ENCODE peak calls at places on chromosomes 2 and 18, in nine cellular contexts. One of them, this sample, is unnamed.

GRCh38 chr18:79694895-79695213 is 15.3 kb downstream of the CTDP1 start:
- DNase-seq in heart left ventricle: no peak
- DNase-seq in lung: no peak
- DNase-seq in heart right ventricle: no peak
- DNase-seq in cardiac muscle cell: no peak
- DNase-seq in CD8-positive, alpha-beta T cell: no peak
- DNase-seq in fibroblast of lung: no peak
- DNase-seq in PC-3: no peak
- DNase-seq in endothelial cell of umbilical vein: no peak
- DNase-seq in this sample: no peak

GRCh38 chr2:23423062-23423872 is 38.3 kb downstream of the KLHL29 start:
- DNase-seq in heart left ventricle: no peak
- DNase-seq in lung: no peak
- DNase-seq in heart right ventricle: no peak
- DNase-seq in cardiac muscle cell: no peak
- DNase-seq in CD8-positive, alpha-beta T cell: no peak
- DNase-seq in fibroblast of lung: no peak
- DNase-seq in PC-3: no peak
- DNase-seq in endothelial cell of umbilical vein: no peak
- DNase-seq in this sample: no peak

GRCh38 chr18:46856975-46857374 is 60.3 kb downstream of the PIAS2 start:
- DNase-seq in heart left ventricle: no peak
- DNase-seq in lung: no peak
- DNase-seq in heart right ventricle: no peak
- DNase-seq in cardiac muscle cell: no peak
- DNase-seq in CD8-positive, alpha-beta T cell: no peak
- DNase-seq in fibroblast of lung: peak; percentile 7
- DNase-seq in PC-3: no peak
- DNase-seq in endothelial cell of umbilical vein: no peak
- DNase-seq in this sample: no peak

GRCh38 chr2:31373127-31373526 is 41.4 kb downstream of the XDH start:
- DNase-seq in heart left ventricle: no peak
- DNase-seq in lung: no peak
- DNase-seq in heart right ventricle: no peak
- DNase-seq in cardiac muscle cell: no peak
- DNase-seq in CD8-positive, alpha-beta T cell: no peak
- DNase-seq in fibroblast of lung: no peak
- DNase-seq in PC-3: no peak
- DNase-seq in endothelial cell of umbilical vein: no peak
- DNase-seq in this sample: no peak

GRCh38 chr2:119490653-119491195 is 33.6 kb downstream of the SCTR start:
- DNase-seq in heart left ventricle: no peak
- DNase-seq in lung: peak; percentile 42
- DNase-seq in heart right ventricle: no peak
- DNase-seq in cardiac muscle cell: no peak
- DNase-seq in CD8-positive, alpha-beta T cell: no peak
- DNase-seq in fibroblast of lung: peak; percentile 8
- DNase-seq in PC-3: no peak
- DNase-seq in endothelial cell of umbilical vein: no peak
- DNase-seq in this sample: no peak

GRCh38 chr2:74119324-74119723 is 28.4 kb downstream of the BOLA3 start:
- DNase-seq in heart left ventricle: no peak
- DNase-seq in lung: no peak
- DNase-seq in heart right ventricle: no peak
- DNase-seq in cardiac muscle cell: no peak
- DNase-seq in CD8-positive, alpha-beta T cell: no peak
- DNase-seq in fibroblast of lung: peak; percentile 13
- DNase-seq in PC-3: peak; percentile 17
- DNase-seq in endothelial cell of umbilical vein: no peak
- DNase-seq in this sample: no peak

GRCh38 chr2:113390133-113390849 is 47.2 kb upstream of the ZNG1B start:
- DNase-seq in heart left ventricle: peak; percentile 38
- DNase-seq in lung: peak; percentile 70
- DNase-seq in heart right ventricle: peak; percentile 57
- DNase-seq in cardiac muscle cell: peak; percentile 51
- DNase-seq in CD8-positive, alpha-beta T cell: peak; percentile 63
- DNase-seq in fibroblast of lung: peak; percentile 65
- DNase-seq in PC-3: peak; percentile 87
- DNase-seq in endothelial cell of umbilical vein: peak; percentile 90
- DNase-seq in this sample: peak; percentile 79

GRCh38 chr2:54088191-54088634 is 27.2 kb upstream of the ACYP2 start:
- DNase-seq in heart left ventricle: no peak
- DNase-seq in lung: no peak
- DNase-seq in heart right ventricle: no peak
- DNase-seq in cardiac muscle cell: no peak
- DNase-seq in CD8-positive, alpha-beta T cell: no peak
- DNase-seq in fibroblast of lung: peak; percentile 44
- DNase-seq in PC-3: no peak
- DNase-seq in endothelial cell of umbilical vein: no peak
- DNase-seq in this sample: no peak

GRCh38 chr18:62435435-62436031 is 87.3 kb upstream of the ZCCHC2 start:
- DNase-seq in heart left ventricle: no peak
- DNase-seq in lung: no peak
- DNase-seq in heart right ventricle: no peak
- DNase-seq in cardiac muscle cell: no peak
- DNase-seq in CD8-positive, alpha-beta T cell: no peak
- DNase-seq in fibroblast of lung: no peak
- DNase-seq in PC-3: no peak
- DNase-seq in endothelial cell of umbilical vein: no peak
- DNase-seq in this sample: no peak

GRCh38 chr2:10655074-10655840 is 34.5 kb downstream of the NOL10 start:
- DNase-seq in heart left ventricle: no peak
- DNase-seq in lung: no peak
- DNase-seq in heart right ventricle: no peak
- DNase-seq in cardiac muscle cell: no peak
- DNase-seq in CD8-positive, alpha-beta T cell: no peak
- DNase-seq in fibroblast of lung: no peak
- DNase-seq in PC-3: no peak
- DNase-seq in endothelial cell of umbilical vein: no peak
- DNase-seq in this sample: no peak

GRCh38 chr2:134718095-134718955 is 475 bp downstream of the TMEM163 start:
- DNase-seq in heart left ventricle: peak; percentile 16
- DNase-seq in lung: no peak
- DNase-seq in heart right ventricle: no peak
- DNase-seq in cardiac muscle cell: peak; percentile 45
- DNase-seq in CD8-positive, alpha-beta T cell: no peak
- DNase-seq in fibroblast of lung: peak; percentile 13
- DNase-seq in PC-3: no peak
- DNase-seq in endothelial cell of umbilical vein: peak; percentile 35
- DNase-seq in this sample: no peak

GRCh38 chr2:238920601-238921001 is 72.7 kb downstream of the TWIST2 start:
- DNase-seq in heart left ventricle: no peak
- DNase-seq in lung: no peak
- DNase-seq in heart right ventricle: no peak
- DNase-seq in cardiac muscle cell: no peak
- DNase-seq in CD8-positive, alpha-beta T cell: no peak
- DNase-seq in fibroblast of lung: no peak
- DNase-seq in PC-3: peak; percentile 22
- DNase-seq in endothelial cell of umbilical vein: no peak
- DNase-seq in this sample: no peak

GRCh38 chr2:23912054-23912453 is 14.9 kb downstream of the ATAD2B start:
- DNase-seq in heart left ventricle: no peak
- DNase-seq in lung: no peak
- DNase-seq in heart right ventricle: no peak
- DNase-seq in cardiac muscle cell: no peak
- DNase-seq in CD8-positive, alpha-beta T cell: no peak
- DNase-seq in fibroblast of lung: peak; percentile 65
- DNase-seq in PC-3: no peak
- DNase-seq in endothelial cell of umbilical vein: no peak
- DNase-seq in this sample: no peak

GRCh38 chr2:181680055-181680936 is at the start of gene NEUROD1:
- DNase-seq in heart left ventricle: no peak
- DNase-seq in lung: no peak
- DNase-seq in heart right ventricle: no peak
- DNase-seq in cardiac muscle cell: no peak
- DNase-seq in CD8-positive, alpha-beta T cell: no peak
- DNase-seq in fibroblast of lung: no peak
- DNase-seq in PC-3: no peak
- DNase-seq in endothelial cell of umbilical vein: no peak
- DNase-seq in this sample: no peak

DNA sequence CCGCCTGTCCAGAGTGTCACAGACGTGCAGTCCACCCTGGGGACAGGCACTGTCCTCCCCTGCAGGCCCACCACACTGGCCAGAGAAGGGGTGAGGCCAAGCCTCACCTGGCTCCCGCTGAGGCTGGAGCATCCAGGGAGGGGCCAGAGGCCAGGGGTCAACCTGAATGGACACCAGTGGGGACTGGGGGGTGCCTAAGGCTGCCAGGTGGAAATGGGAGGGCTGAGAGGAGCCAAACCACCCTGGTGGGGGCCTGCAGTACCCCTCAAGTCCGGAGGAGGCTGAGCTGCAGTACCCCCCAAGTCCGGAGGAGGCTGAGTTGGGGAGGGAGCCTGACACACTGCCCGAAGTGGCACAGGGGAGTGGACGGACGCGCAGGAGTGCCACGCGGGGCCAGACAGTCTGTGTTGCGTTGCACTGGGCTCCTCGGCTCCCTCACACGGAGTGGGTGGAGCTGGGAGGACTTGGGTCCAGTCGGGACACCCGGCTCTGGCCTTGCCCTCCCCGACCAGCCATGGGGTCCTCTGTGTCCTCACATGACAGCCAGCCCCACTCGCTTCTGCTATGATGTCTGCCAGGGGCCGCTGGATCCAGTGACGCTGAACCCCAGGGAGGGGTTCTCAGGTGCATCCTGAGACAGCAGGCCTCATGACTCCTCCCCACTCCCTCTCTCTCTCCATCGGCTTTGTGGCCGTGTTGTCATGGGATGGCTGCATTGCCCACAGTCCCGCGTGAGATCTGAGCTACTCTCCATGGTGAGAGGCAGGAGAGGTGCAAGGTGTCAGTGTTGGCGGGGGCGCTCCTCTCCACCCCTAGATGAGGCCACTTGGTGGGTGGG is 22.3 kb upstream of the GPC1 start:
- DNase-seq in heart left ventricle: no peak
- DNase-seq in lung: no peak
- DNase-seq in heart right ventricle: no peak
- DNase-seq in cardiac muscle cell: no peak
- DNase-seq in CD8-positive, alpha-beta T cell: no peak
- DNase-seq in fibroblast of lung: no peak
- DNase-seq in PC-3: no peak
- DNase-seq in endothelial cell of umbilical vein: no peak
- DNase-seq in this sample: no peak
- TF ChIP-seq CTCF in heart left ventricle: no peak
- TF ChIP-seq CTCF in lung: no peak
- TF ChIP-seq CTCF in heart right ventricle: no peak
- TF ChIP-seq CTCF in cardiac muscle cell: no peak
- TF ChIP-seq CTCF in CD8-positive, alpha-beta T cell: no peak
- TF ChIP-seq CTCF in fibroblast of lung: no peak
- TF ChIP-seq CTCF in PC-3: no peak
- TF ChIP-seq CTCF in endothelial cell of umbilical vein: no peak
- TF ChIP-seq CTCF in this sample: no peak

GRCh38 chr2:36706451-36706850 is 9.9 kb downstream of the VIT start:
- DNase-seq in heart left ventricle: no peak
- DNase-seq in lung: no peak
- DNase-seq in heart right ventricle: no peak
- DNase-seq in cardiac muscle cell: no peak
- DNase-seq in CD8-positive, alpha-beta T cell: no peak
- DNase-seq in fibroblast of lung: no peak
- DNase-seq in PC-3: no peak
- DNase-seq in endothelial cell of umbilical vein: no peak
- DNase-seq in this sample: no peak

GRCh38 chr2:36706021-36706328 is 9.5 kb downstream of the VIT start:
- DNase-seq in heart left ventricle: no peak
- DNase-seq in lung: no peak
- DNase-seq in heart right ventricle: no peak
- DNase-seq in cardiac muscle cell: no peak
- DNase-seq in CD8-positive, alpha-beta T cell: no peak
- DNase-seq in fibroblast of lung: no peak
- DNase-seq in PC-3: no peak
- DNase-seq in endothelial cell of umbilical vein: no peak
- DNase-seq in this sample: no peak

GRCh38 chr2:36705326-36706020 is 9.0 kb downstream of the VIT start:
- DNase-seq in heart left ventricle: no peak
- DNase-seq in lung: no peak
- DNase-seq in heart right ventricle: no peak
- DNase-seq in cardiac muscle cell: no peak
- DNase-seq in CD8-positive, alpha-beta T cell: no peak
- DNase-seq in fibroblast of lung: no peak
- DNase-seq in PC-3: no peak
- DNase-seq in endothelial cell of umbilical vein: no peak
- DNase-seq in this sample: no peak

GRCh38 chr2:36702781-36703180 is 6.3 kb downstream of the VIT start:
- DNase-seq in heart left ventricle: no peak
- DNase-seq in lung: no peak
- DNase-seq in heart right ventricle: no peak
- DNase-seq in cardiac muscle cell: no peak
- DNase-seq in CD8-positive, alpha-beta T cell: no peak
- DNase-seq in fibroblast of lung: no peak
- DNase-seq in PC-3: no peak
- DNase-seq in endothelial cell of umbilical vein: no peak
- DNase-seq in this sample: no peak

GRCh38 chr2:36704475-36705150 is 8.1 kb downstream of the VIT start:
- DNase-seq in heart left ventricle: no peak
- DNase-seq in lung: no peak
- DNase-seq in heart right ventricle: no peak
- DNase-seq in cardiac muscle cell: no peak
- DNase-seq in CD8-positive, alpha-beta T cell: no peak
- DNase-seq in fibroblast of lung: no peak
- DNase-seq in PC-3: no peak
- DNase-seq in endothelial cell of umbilical vein: no peak
- DNase-seq in this sample: no peak
- H3K27ac ChIP-seq in heart left ventricle: peak overlapping the region; percentile 40
- H3K27ac ChIP-seq in lung: no peak overlapping the region
- H3K27ac ChIP-seq in heart right ventricle: peak overlapping the region; percentile 69
- H3K27ac ChIP-seq in cardiac muscle cell: no peak overlapping the region
- H3K27ac ChIP-seq in CD8-positive, alpha-beta T cell: no peak overlapping the region
- H3K27ac ChIP-seq in fibroblast of lung: no peak overlapping the region
- H3K27ac ChIP-seq in PC-3: no peak overlapping the region
- H3K27ac ChIP-seq in endothelial cell of umbilical vein: no peak overlapping the region
- H3K27ac ChIP-seq in this sample: no peak overlapping the region

DNA sequence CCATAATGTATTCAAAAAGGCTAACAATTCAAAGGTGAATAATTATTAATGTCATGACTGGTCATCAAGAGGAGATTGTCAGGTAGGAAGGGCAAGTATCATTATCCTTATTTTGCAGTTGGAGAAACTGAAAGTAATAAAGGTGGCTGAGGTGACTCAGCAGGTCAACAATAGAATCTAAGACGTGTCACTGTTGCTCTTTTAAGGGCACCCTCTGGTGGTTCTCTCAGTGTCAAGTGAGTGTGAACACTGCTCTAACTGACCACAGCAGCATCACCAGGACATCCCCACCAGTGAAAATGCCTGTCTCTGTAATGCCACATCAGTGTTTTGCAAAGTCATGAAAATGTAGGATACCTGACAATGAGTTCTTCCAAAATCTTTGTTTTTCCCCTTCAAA is 69.7 kb downstream of the DCC start:
- DNase-seq in heart left ventricle: no peak
- DNase-seq in lung: no peak
- DNase-seq in heart right ventricle: no peak
- DNase-seq in cardiac muscle cell: no peak
- DNase-seq in CD8-positive, alpha-beta T cell: no peak
- DNase-seq in fibroblast of lung: no peak
- DNase-seq in PC-3: peak; percentile 19
- DNase-seq in endothelial cell of umbilical vein: no peak
- DNase-seq in this sample: no peak
- TF ChIP-seq CTCF in heart left ventricle: no peak
- TF ChIP-seq CTCF in lung: no peak
- TF ChIP-seq CTCF in heart right ventricle: no peak
- TF ChIP-seq CTCF in cardiac muscle cell: no peak
- TF ChIP-seq CTCF in CD8-positive, alpha-beta T cell: no peak
- TF ChIP-seq CTCF in fibroblast of lung: no peak
- TF ChIP-seq CTCF in PC-3: peak; percentile 8
- TF ChIP-seq CTCF in endothelial cell of umbilical vein: no peak
- TF ChIP-seq CTCF in this sample: no peak

GRCh38 chr18:25399554-25399953 is 47.6 kb upstream of the ZNF521 start:
- DNase-seq in heart left ventricle: no peak
- DNase-seq in lung: no peak
- DNase-seq in heart right ventricle: no peak
- DNase-seq in cardiac muscle cell: no peak
- DNase-seq in CD8-positive, alpha-beta T cell: no peak
- DNase-seq in fibroblast of lung: peak; percentile 54
- DNase-seq in PC-3: peak; percentile 24
- DNase-seq in endothelial cell of umbilical vein: no peak
- DNase-seq in this sample: no peak
- H3K27ac ChIP-seq in heart left ventricle: no peak overlapping the region
- H3K27ac ChIP-seq in lung: no peak overlapping the region
- H3K27ac ChIP-seq in heart right ventricle: no peak overlapping the region
- H3K27ac ChIP-seq in cardiac muscle cell: no peak overlapping the region
- H3K27ac ChIP-seq in CD8-positive, alpha-beta T cell: no peak overlapping the region
- H3K27ac ChIP-seq in fibroblast of lung: no peak overlapping the region
- H3K27ac ChIP-seq in PC-3: no peak overlapping the region
- H3K27ac ChIP-seq in endothelial cell of umbilical vein: no peak overlapping the region
- H3K27ac ChIP-seq in this sample: no peak overlapping the region